ENCODE peak calls at places on chromosomes 11 and 22, in seven cellular contexts. One of them, this sample, is unnamed.

GRCh38 chr11:27052668-27053067 is 12.1 kb downstream of the BBOX1 start:
- DNase-seq in head of caudate nucleus: no peak
- DNase-seq in NCI-H748 treated with DMSO at 0.1 percent for 48 hours: no peak
- DNase-seq in brain pericyte: no peak
- DNase-seq in neural progenitor cell: no peak
- DNase-seq in NCI-H1105: no peak
- DNase-seq in activated CD4-positive, alpha-beta T cell treated with anti-CD3 and anti-CD28 coated beads, Interleukin-2, amount 50 U/mL, for 24 hours: no peak
- DNase-seq in this sample: no peak

GRCh38 chr11:78812513-78813293 is 238.0 kb upstream of the NARS2 start:
- DNase-seq in NCI-H1105: no peak
- DNase-seq in head of caudate nucleus: no peak
- DNase-seq in activated CD4-positive, alpha-beta T cell treated with anti-CD3 and anti-CD28 coated beads, Interleukin-2, amount 50 U/mL, for 24 hours: no peak
- DNase-seq in brain pericyte: no peak
- DNase-seq in NCI-H748 treated with DMSO at 0.1 percent for 48 hours: no peak
- DNase-seq in neural progenitor cell: peak
- DNase-seq in this sample: peak

GRCh38 chr11:68016161-68016903 is 6.2 kb downstream of the ALDH3B1 start:
- DNase-seq in head of caudate nucleus: no peak
- DNase-seq in brain pericyte: no peak
- DNase-seq in NCI-H748 treated with DMSO at 0.1 percent for 48 hours: no peak
- DNase-seq in neural progenitor cell: no peak
- DNase-seq in NCI-H1105: no peak
- DNase-seq in activated CD4-positive, alpha-beta T cell treated with anti-CD3 and anti-CD28 coated beads, Interleukin-2, amount 50 U/mL, for 24 hours: no peak
- DNase-seq in this sample: no peak

GRCh38 chr11:13320688-13321087 is 43.1 kb downstream of the BMAL1 start:
- DNase-seq in NCI-H748 treated with DMSO at 0.1 percent for 48 hours: no peak
- DNase-seq in activated CD4-positive, alpha-beta T cell treated with anti-CD3 and anti-CD28 coated beads, Interleukin-2, amount 50 U/mL, for 24 hours: no peak
- DNase-seq in NCI-H1105: no peak
- DNase-seq in neural progenitor cell: no peak
- DNase-seq in brain pericyte: no peak
- DNase-seq in head of caudate nucleus: no peak
- DNase-seq in this sample: no peak

GRCh38 chr11:84969103-84969502 is 658.0 kb downstream of the DLG2 start:
- DNase-seq in neural progenitor cell: peak
- DNase-seq in activated CD4-positive, alpha-beta T cell treated with anti-CD3 and anti-CD28 coated beads, Interleukin-2, amount 50 U/mL, for 24 hours: no peak
- DNase-seq in NCI-H1105: no peak
- DNase-seq in NCI-H748 treated with DMSO at 0.1 percent for 48 hours: no peak
- DNase-seq in brain pericyte: no peak
- DNase-seq in head of caudate nucleus: no peak
- DNase-seq in this sample: no peak

GRCh38 chr22:49403102-49403501 is 424.6 kb downstream of the BRD1 start:
- DNase-seq in activated CD4-positive, alpha-beta T cell treated with anti-CD3 and anti-CD28 coated beads, Interleukin-2, amount 50 U/mL, for 24 hours: no peak
- DNase-seq in neural progenitor cell: no peak
- DNase-seq in NCI-H1105: no peak
- DNase-seq in NCI-H748 treated with DMSO at 0.1 percent for 48 hours: no peak
- DNase-seq in brain pericyte: no peak
- DNase-seq in head of caudate nucleus: no peak
- DNase-seq in this sample: no peak

GRCh38 chr11:12936200-12936599 is 72.9 kb upstream of the RASSF10 start:
- DNase-seq in activated CD4-positive, alpha-beta T cell treated with anti-CD3 and anti-CD28 coated beads, Interleukin-2, amount 50 U/mL, for 24 hours: no peak
- DNase-seq in NCI-H1105: no peak
- DNase-seq in NCI-H748 treated with DMSO at 0.1 percent for 48 hours: no peak
- DNase-seq in brain pericyte: no peak
- DNase-seq in neural progenitor cell: no peak
- DNase-seq in head of caudate nucleus: no peak
- DNase-seq in this sample: no peak

GRCh38 chr11:104343578-104343977 is 179.6 kb upstream of the PDGFD start:
- DNase-seq in activated CD4-positive, alpha-beta T cell treated with anti-CD3 and anti-CD28 coated beads, Interleukin-2, amount 50 U/mL, for 24 hours: no peak
- DNase-seq in neural progenitor cell: peak
- DNase-seq in NCI-H748 treated with DMSO at 0.1 percent for 48 hours: peak
- DNase-seq in head of caudate nucleus: no peak
- DNase-seq in brain pericyte: no peak
- DNase-seq in NCI-H1105: no peak
- DNase-seq in this sample: no peak

GRCh38 chr11:72760543-72761400 is 8.6 kb upstream of the ARAP1 start:
- DNase-seq in NCI-H1105: no peak
- DNase-seq in head of caudate nucleus: no peak
- DNase-seq in neural progenitor cell: no peak
- DNase-seq in NCI-H748 treated with DMSO at 0.1 percent for 48 hours: no peak
- DNase-seq in brain pericyte: no peak
- DNase-seq in activated CD4-positive, alpha-beta T cell treated with anti-CD3 and anti-CD28 coated beads, Interleukin-2, amount 50 U/mL, for 24 hours: no peak
- DNase-seq in this sample: no peak

GRCh38 chr22:31866918-31867317 is 77.4 kb upstream of the YWHAH start:
- DNase-seq in NCI-H748 treated with DMSO at 0.1 percent for 48 hours: no peak
- DNase-seq in activated CD4-positive, alpha-beta T cell treated with anti-CD3 and anti-CD28 coated beads, Interleukin-2, amount 50 U/mL, for 24 hours: no peak
- DNase-seq in brain pericyte: no peak
- DNase-seq in NCI-H1105: peak
- DNase-seq in head of caudate nucleus: no peak
- DNase-seq in neural progenitor cell: no peak
- DNase-seq in this sample: no peak

GRCh38 chr11:66007201-66007634 is 4.6 kb upstream of the CST6 start:
- DNase-seq in brain pericyte: no peak
- DNase-seq in NCI-H1105: no peak
- DNase-seq in NCI-H748 treated with DMSO at 0.1 percent for 48 hours: no peak
- DNase-seq in neural progenitor cell: peak
- DNase-seq in head of caudate nucleus: no peak
- DNase-seq in activated CD4-positive, alpha-beta T cell treated with anti-CD3 and anti-CD28 coated beads, Interleukin-2, amount 50 U/mL, for 24 hours: no peak
- DNase-seq in this sample: no peak

GRCh38 chr22:30212996-30213441 is 33.5 kb downstream of the LIF start:
- DNase-seq in activated CD4-positive, alpha-beta T cell treated with anti-CD3 and anti-CD28 coated beads, Interleukin-2, amount 50 U/mL, for 24 hours: no peak
- DNase-seq in brain pericyte: no peak
- DNase-seq in NCI-H748 treated with DMSO at 0.1 percent for 48 hours: no peak
- DNase-seq in NCI-H1105: no peak
- DNase-seq in neural progenitor cell: no peak
- DNase-seq in head of caudate nucleus: no peak
- DNase-seq in this sample: no peak

GRCh38 chr11:78228467-78228866 is 39.7 kb downstream of the USP35 start:
- DNase-seq in neural progenitor cell: peak
- DNase-seq in NCI-H1105: peak
- DNase-seq in brain pericyte: no peak
- DNase-seq in activated CD4-positive, alpha-beta T cell treated with anti-CD3 and anti-CD28 coated beads, Interleukin-2, amount 50 U/mL, for 24 hours: no peak
- DNase-seq in head of caudate nucleus: no peak
- DNase-seq in NCI-H748 treated with DMSO at 0.1 percent for 48 hours: peak
- DNase-seq in this sample: peak

GRCh38 chr11:122453586-122453985 is 201.9 kb upstream of the UBASH3B start:
- DNase-seq in NCI-H748 treated with DMSO at 0.1 percent for 48 hours: no peak
- DNase-seq in activated CD4-positive, alpha-beta T cell treated with anti-CD3 and anti-CD28 coated beads, Interleukin-2, amount 50 U/mL, for 24 hours: no peak
- DNase-seq in brain pericyte: no peak
- DNase-seq in head of caudate nucleus: no peak
- DNase-seq in NCI-H1105: no peak
- DNase-seq in neural progenitor cell: no peak
- DNase-seq in this sample: no peak

GRCh38 chr11:119148855-119149370 is at the start of gene ABCG4:
- DNase-seq in neural progenitor cell: peak
- DNase-seq in NCI-H1105: peak
- DNase-seq in activated CD4-positive, alpha-beta T cell treated with anti-CD3 and anti-CD28 coated beads, Interleukin-2, amount 50 U/mL, for 24 hours: no peak
- DNase-seq in NCI-H748 treated with DMSO at 0.1 percent for 48 hours: no peak
- DNase-seq in head of caudate nucleus: peak
- DNase-seq in brain pericyte: no peak
- DNase-seq in this sample: no peak

GRCh38 chr11:104705475-104706195 is 192.6 kb downstream of the CASP12 start:
- DNase-seq in activated CD4-positive, alpha-beta T cell treated with anti-CD3 and anti-CD28 coated beads, Interleukin-2, amount 50 U/mL, for 24 hours: peak
- DNase-seq in NCI-H1105: no peak
- DNase-seq in NCI-H748 treated with DMSO at 0.1 percent for 48 hours: no peak
- DNase-seq in head of caudate nucleus: no peak
- DNase-seq in brain pericyte: no peak
- DNase-seq in neural progenitor cell: no peak
- DNase-seq in this sample: peak

GRCh38 chr11:35326266-35326879 is 93.0 kb downstream of the SLC1A2 start:
- DNase-seq in neural progenitor cell: no peak
- DNase-seq in NCI-H1105: no peak
- DNase-seq in head of caudate nucleus: no peak
- DNase-seq in brain pericyte: no peak
- DNase-seq in activated CD4-positive, alpha-beta T cell treated with anti-CD3 and anti-CD28 coated beads, Interleukin-2, amount 50 U/mL, for 24 hours: no peak
- DNase-seq in NCI-H748 treated with DMSO at 0.1 percent for 48 hours: no peak
- DNase-seq in this sample: no peak

GRCh38 chr22:21448627-21449416 is 18.4 kb upstream of the TMEM191C start:
- DNase-seq in activated CD4-positive, alpha-beta T cell treated with anti-CD3 and anti-CD28 coated beads, Interleukin-2, amount 50 U/mL, for 24 hours: no peak
- DNase-seq in head of caudate nucleus: no peak
- DNase-seq in NCI-H1105: no peak
- DNase-seq in brain pericyte: no peak
- DNase-seq in neural progenitor cell: peak
- DNase-seq in NCI-H748 treated with DMSO at 0.1 percent for 48 hours: no peak
- DNase-seq in this sample: no peak

GRCh38 chr11:68691402-68691784 is 7.0 kb downstream of the GAL start:
- DNase-seq in head of caudate nucleus: no peak
- DNase-seq in NCI-H1105: no peak
- DNase-seq in activated CD4-positive, alpha-beta T cell treated with anti-CD3 and anti-CD28 coated beads, Interleukin-2, amount 50 U/mL, for 24 hours: no peak
- DNase-seq in NCI-H748 treated with DMSO at 0.1 percent for 48 hours: no peak
- DNase-seq in neural progenitor cell: no peak
- DNase-seq in brain pericyte: no peak
- DNase-seq in this sample: no peak

GRCh38 chr11:118282635-118283310 is 18.7 kb upstream of the MPZL2 start:
- DNase-seq in head of caudate nucleus: no peak
- DNase-seq in brain pericyte: no peak
- DNase-seq in activated CD4-positive, alpha-beta T cell treated with anti-CD3 and anti-CD28 coated beads, Interleukin-2, amount 50 U/mL, for 24 hours: no peak
- DNase-seq in neural progenitor cell: no peak
- DNase-seq in NCI-H1105: no peak
- DNase-seq in NCI-H748 treated with DMSO at 0.1 percent for 48 hours: no peak
- DNase-seq in this sample: no peak

GRCh38 chr11:12800032-12800671 is 125.9 kb downstream of the TEAD1 start:
- DNase-seq in NCI-H748 treated with DMSO at 0.1 percent for 48 hours: peak
- DNase-seq in NCI-H1105: peak
- DNase-seq in activated CD4-positive, alpha-beta T cell treated with anti-CD3 and anti-CD28 coated beads, Interleukin-2, amount 50 U/mL, for 24 hours: no peak
- DNase-seq in head of caudate nucleus: no peak
- DNase-seq in neural progenitor cell: no peak
- DNase-seq in brain pericyte: no peak
- DNase-seq in this sample: peak

GRCh38 chr11:2732261-2732939 is 32.6 kb upstream of the KCNQ1OT1 start:
- DNase-seq in brain pericyte: no peak
- DNase-seq in NCI-H748 treated with DMSO at 0.1 percent for 48 hours: no peak
- DNase-seq in activated CD4-positive, alpha-beta T cell treated with anti-CD3 and anti-CD28 coated beads, Interleukin-2, amount 50 U/mL, for 24 hours: no peak
- DNase-seq in head of caudate nucleus: peak
- DNase-seq in NCI-H1105: no peak
- DNase-seq in neural progenitor cell: no peak
- DNase-seq in this sample: no peak

GRCh38 chr11:62919476-62919875 is 1.7 kb downstream of the CHRM1 start:
- DNase-seq in activated CD4-positive, alpha-beta T cell treated with anti-CD3 and anti-CD28 coated beads, Interleukin-2, amount 50 U/mL, for 24 hours: no peak
- DNase-seq in neural progenitor cell: no peak
- DNase-seq in NCI-H748 treated with DMSO at 0.1 percent for 48 hours: no peak
- DNase-seq in head of caudate nucleus: peak
- DNase-seq in brain pericyte: no peak
- DNase-seq in NCI-H1105: no peak
- DNase-seq in this sample: no peak

GRCh38 chr11:62830904-62831519 is 839 bp downstream of the STX5 start:
- DNase-seq in neural progenitor cell: peak
- DNase-seq in brain pericyte: no peak
- DNase-seq in activated CD4-positive, alpha-beta T cell treated with anti-CD3 and anti-CD28 coated beads, Interleukin-2, amount 50 U/mL, for 24 hours: no peak
- DNase-seq in head of caudate nucleus: no peak
- DNase-seq in NCI-H748 treated with DMSO at 0.1 percent for 48 hours: no peak
- DNase-seq in NCI-H1105: no peak
- DNase-seq in this sample: no peak

GRCh38 chr11:125072210-125072960 is 9.3 kb downstream of the SLC37A2 start:
- DNase-seq in head of caudate nucleus: no peak
- DNase-seq in brain pericyte: no peak
- DNase-seq in NCI-H748 treated with DMSO at 0.1 percent for 48 hours: no peak
- DNase-seq in activated CD4-positive, alpha-beta T cell treated with anti-CD3 and anti-CD28 coated beads, Interleukin-2, amount 50 U/mL, for 24 hours: no peak
- DNase-seq in NCI-H1105: no peak
- DNase-seq in neural progenitor cell: no peak
- DNase-seq in this sample: peak

GRCh38 chr11:81869337-81870065 is 864.2 kb downstream of the FAM181B start:
- DNase-seq in NCI-H1105: no peak
- DNase-seq in neural progenitor cell: no peak
- DNase-seq in NCI-H748 treated with DMSO at 0.1 percent for 48 hours: no peak
- DNase-seq in head of caudate nucleus: no peak
- DNase-seq in activated CD4-positive, alpha-beta T cell treated with anti-CD3 and anti-CD28 coated beads, Interleukin-2, amount 50 U/mL, for 24 hours: peak
- DNase-seq in brain pericyte: no peak
- DNase-seq in this sample: peak

GRCh38 chr11:2974272-2974671 is 17.9 kb downstream of the NAP1L4 start:
- DNase-seq in brain pericyte: no peak
- DNase-seq in head of caudate nucleus: no peak
- DNase-seq in activated CD4-positive, alpha-beta T cell treated with anti-CD3 and anti-CD28 coated beads, Interleukin-2, amount 50 U/mL, for 24 hours: no peak
- DNase-seq in neural progenitor cell: no peak
- DNase-seq in NCI-H748 treated with DMSO at 0.1 percent for 48 hours: no peak
- DNase-seq in NCI-H1105: no peak
- DNase-seq in this sample: no peak

GRCh38 chr11:33179431-33179830 is 18.2 kb upstream of the CSTF3 start:
- DNase-seq in neural progenitor cell: no peak
- DNase-seq in NCI-H748 treated with DMSO at 0.1 percent for 48 hours: no peak
- DNase-seq in activated CD4-positive, alpha-beta T cell treated with anti-CD3 and anti-CD28 coated beads, Interleukin-2, amount 50 U/mL, for 24 hours: no peak
- DNase-seq in NCI-H1105: no peak
- DNase-seq in head of caudate nucleus: no peak
- DNase-seq in brain pericyte: no peak
- DNase-seq in this sample: no peak

This sample was measured in transverse colon.